ENCODE peak calls at places on chromosomes 3 and 15, in six cellular contexts. One of them, this sample, is unnamed.

GRCh38 chr3:156812521-156813335 is 13.4 kb upstream of the LEKR1 start:
- DNase-seq in GM23338: no peak
- DNase-seq in MM.1S: no peak
- DNase-seq in SK-N-SH: no peak
- DNase-seq in hepatocyte: peak; percentile 67
- DNase-seq in HCT116: no peak
- DNase-seq in this sample: peak; percentile 68

GRCh38 chr15:55914446-55914845 is 79.0 kb downstream of the NEDD4 start:
- DNase-seq in GM23338: no peak
- DNase-seq in MM.1S: no peak
- DNase-seq in SK-N-SH: no peak
- DNase-seq in hepatocyte: no peak
- DNase-seq in HCT116: no peak
- DNase-seq in this sample: peak; percentile 39

GRCh38 chr3:184639351-184639750 is 72.5 kb downstream of the MAGEF1 start:
- DNase-seq in GM23338: no peak
- DNase-seq in MM.1S: no peak
- DNase-seq in SK-N-SH: no peak
- DNase-seq in hepatocyte: no peak
- DNase-seq in HCT116: no peak
- DNase-seq in this sample: no peak

GRCh38 chr15:92044510-92044909 is 191.0 kb downstream of the SLCO3A1 start:
- DNase-seq in GM23338: no peak
- DNase-seq in MM.1S: no peak
- DNase-seq in SK-N-SH: no peak
- DNase-seq in hepatocyte: no peak
- DNase-seq in HCT116: no peak
- DNase-seq in this sample: no peak

GRCh38 chr3:15728766-15729165 is 69.0 kb downstream of the ANKRD28 start:
- DNase-seq in GM23338: no peak
- DNase-seq in MM.1S: no peak
- DNase-seq in SK-N-SH: no peak
- DNase-seq in hepatocyte: no peak
- DNase-seq in HCT116: no peak
- DNase-seq in this sample: no peak

GRCh38 chr3:182486459-182486858 is 306.8 kb upstream of the ATP11B start:
- DNase-seq in GM23338: no peak
- DNase-seq in MM.1S: no peak
- DNase-seq in SK-N-SH: no peak
- DNase-seq in hepatocyte: peak; percentile 20
- DNase-seq in HCT116: no peak
- DNase-seq in this sample: no peak

GRCh38 chr3:20057612-20058180 is 17.4 kb downstream of the KAT2B start:
- DNase-seq in GM23338: no peak
- DNase-seq in MM.1S: no peak
- DNase-seq in SK-N-SH: no peak
- DNase-seq in hepatocyte: no peak
- DNase-seq in HCT116: no peak
- DNase-seq in this sample: no peak

GRCh38 chr3:6723205-6723604 is 137.7 kb upstream of the GRM7 start:
- DNase-seq in GM23338: no peak
- DNase-seq in MM.1S: no peak
- DNase-seq in SK-N-SH: no peak
- DNase-seq in hepatocyte: no peak
- DNase-seq in HCT116: no peak
- DNase-seq in this sample: no peak

GRCh38 chr3:194884649-194885315 is 199.1 kb downstream of the FAM43A start:
- DNase-seq in GM23338: no peak
- DNase-seq in MM.1S: no peak
- DNase-seq in SK-N-SH: no peak
- DNase-seq in hepatocyte: no peak
- DNase-seq in HCT116: no peak
- DNase-seq in this sample: no peak

GRCh38 chr3:129087138-129087702 is 26.6 kb downstream of the GP9 start:
- DNase-seq in GM23338: no peak
- DNase-seq in MM.1S: no peak
- DNase-seq in SK-N-SH: no peak
- DNase-seq in hepatocyte: no peak
- DNase-seq in HCT116: no peak
- DNase-seq in this sample: peak; percentile 58

GRCh38 chr3:194945508-194945907 is 259.8 kb downstream of the FAM43A start:
- DNase-seq in GM23338: no peak
- DNase-seq in MM.1S: no peak
- DNase-seq in SK-N-SH: no peak
- DNase-seq in hepatocyte: no peak
- DNase-seq in HCT116: no peak
- DNase-seq in this sample: no peak

DNA sequence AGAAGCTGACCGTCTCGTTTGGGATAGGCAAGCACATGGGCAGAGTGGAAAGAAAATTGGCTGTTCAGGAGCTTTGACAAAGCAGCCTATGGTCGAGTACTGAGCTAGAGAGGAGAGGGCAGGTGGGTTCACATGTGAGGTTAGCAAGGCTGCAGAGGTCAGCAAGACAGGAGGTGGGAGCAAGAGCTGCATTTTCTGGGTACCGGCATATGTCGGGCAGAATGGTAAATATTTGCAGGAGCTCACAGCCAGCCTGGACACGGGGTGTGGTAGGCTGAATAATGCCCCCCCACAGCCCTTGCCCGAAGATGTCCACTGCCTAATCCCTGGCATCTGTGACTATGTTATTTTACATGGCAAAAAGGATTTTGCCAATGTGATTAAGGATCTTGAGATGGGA is 8.3 kb downstream of the RARRES1 start:
- DNase-seq in GM23338: no peak
- DNase-seq in MM.1S: no peak
- DNase-seq in SK-N-SH: no peak
- DNase-seq in hepatocyte: no peak
- DNase-seq in HCT116: no peak
- DNase-seq in this sample: no peak
- H3K4me2 ChIP-seq in GM23338: no peak overlapping the region
- H3K4me2 ChIP-seq in MM.1S: no peak overlapping the region
- H3K4me2 ChIP-seq in SK-N-SH: peak overlapping the region; percentile 66
- H3K4me2 ChIP-seq in hepatocyte: peak overlapping the region; percentile 32
- H3K4me2 ChIP-seq in HCT116: no peak overlapping the region
- H3K4me2 ChIP-seq in this sample: no peak overlapping the region

DNA sequence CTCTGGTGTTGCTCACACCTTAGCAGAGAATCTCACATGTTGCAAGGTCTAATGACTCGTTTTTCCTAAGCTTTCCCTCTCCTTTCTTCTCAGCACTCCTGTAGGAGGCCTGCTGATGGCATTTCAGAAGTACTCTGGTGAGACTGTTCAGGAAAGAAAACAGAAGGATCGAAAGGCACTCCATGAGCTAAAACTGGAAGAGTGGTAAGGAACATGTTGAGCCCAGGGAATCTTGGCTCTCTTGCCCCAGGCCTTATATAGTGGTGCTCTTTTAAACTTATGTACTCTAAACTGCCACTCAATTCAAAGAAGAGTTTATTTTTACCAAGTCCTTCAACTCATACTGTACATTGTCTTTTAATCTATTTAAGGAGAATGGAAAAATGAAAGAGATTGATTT is 18.8 kb downstream of the TIMMDC1 start:
- DNase-seq in GM23338: no peak
- DNase-seq in MM.1S: no peak
- DNase-seq in SK-N-SH: no peak
- DNase-seq in hepatocyte: no peak
- DNase-seq in HCT116: no peak
- DNase-seq in this sample: no peak
- TF ChIP-seq EZH2phosphoT487 in GM23338: no peak
- TF ChIP-seq EZH2phosphoT487 in MM.1S: no peak
- TF ChIP-seq EZH2phosphoT487 in SK-N-SH: no peak
- TF ChIP-seq EZH2phosphoT487 in hepatocyte: no peak
- TF ChIP-seq EZH2phosphoT487 in HCT116: no peak
- TF ChIP-seq EZH2phosphoT487 in this sample: no peak

GRCh38 chr3:190366145-190366544 is 21.8 kb upstream of the CLDN16 start:
- DNase-seq in GM23338: no peak
- DNase-seq in MM.1S: no peak
- DNase-seq in SK-N-SH: no peak
- DNase-seq in hepatocyte: no peak
- DNase-seq in HCT116: no peak
- DNase-seq in this sample: peak; percentile 46
- H2AFZ ChIP-seq in GM23338: no peak overlapping the region
- H2AFZ ChIP-seq in MM.1S: no peak overlapping the region
- H2AFZ ChIP-seq in SK-N-SH: peak overlapping the region; percentile 43
- H2AFZ ChIP-seq in hepatocyte: no peak overlapping the region
- H2AFZ ChIP-seq in HCT116: no peak overlapping the region
- H2AFZ ChIP-seq in this sample: no peak overlapping the region

DNA sequence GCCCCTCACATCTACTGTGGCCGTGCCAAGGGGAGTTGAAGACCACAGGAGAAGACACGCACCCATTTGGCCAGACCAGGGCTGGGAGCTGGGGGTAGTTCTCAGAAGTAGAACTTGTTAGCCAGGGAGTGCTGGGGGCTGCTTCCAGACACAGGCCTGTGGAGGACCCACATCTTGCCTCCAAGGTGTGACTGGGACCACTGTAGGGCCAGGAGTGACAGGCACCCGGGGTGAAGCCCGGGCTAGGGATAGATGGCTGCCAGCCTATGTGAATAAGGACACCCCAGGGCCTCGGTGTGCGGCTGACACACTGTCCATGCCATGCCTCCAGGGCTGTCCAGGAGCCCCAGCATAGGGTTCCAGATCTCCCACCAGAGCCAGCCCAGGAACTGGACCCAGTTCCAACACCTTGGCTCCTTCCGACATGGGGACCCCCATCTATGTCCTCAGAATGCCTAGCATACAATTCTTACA is 1.8 kb downstream of the ANPEP start:
- DNase-seq in GM23338: no peak
- DNase-seq in MM.1S: no peak
- DNase-seq in SK-N-SH: peak; percentile 23
- DNase-seq in hepatocyte: no peak
- DNase-seq in HCT116: no peak
- DNase-seq in this sample: no peak
- H3K4me2 ChIP-seq in GM23338: no peak overlapping the region
- H3K4me2 ChIP-seq in MM.1S: no peak overlapping the region
- H3K4me2 ChIP-seq in SK-N-SH: no peak overlapping the region
- H3K4me2 ChIP-seq in hepatocyte: peak overlapping the region; percentile 94
- H3K4me2 ChIP-seq in HCT116: peak overlapping the region; percentile 30
- H3K4me2 ChIP-seq in this sample: peak overlapping the region; percentile 92